ENCODE peak calls at places on chromosome 7, in five cellular contexts. A is CD8-positive, alpha-beta T cell; Z is testis; U is fibroblast of the aortic adventitia; K is neural progenitor cell. H is an unnamed sample.
A peak's percentile ranks its signal among the peaks of the same experiment; 100 is the strongest.

GRCh38 chr7:30825215-30825720 is 54.1 kb downstream of the MINDY4 start:
- DNase-seq in A (no peak), Z (no peak), U (no peak), K (no peak), H (no peak)

GRCh38 chr7:105723582-105723981 is 142.3 kb upstream of the EFCAB10 start:
- DNase-seq in A (no peak), Z (no peak), U (no peak), K (peak; percentile 47), H (no peak)

GRCh38 chr7:69781412-69781846 is 183.2 kb downstream of the AUTS2 start:
- DNase-seq in A (no peak), Z (peak; percentile 44), U (peak; percentile 64), K (no peak), H (peak; percentile 34)

GRCh38 chr7:44347546-44348114 is 22.2 kb upstream of the CAMK2B start:
- DNase-seq in A (no peak), Z (no peak), U (peak; percentile 22), K (no peak), H (no peak)

GRCh38 chr7:113113912-113114311 is 4.4 kb downstream of the SMIM30 start:
- DNase-seq in A (no peak), Z (no peak), U (peak; percentile 11), K (peak; percentile 41), H (peak; percentile 6)

GRCh38 chr7:51062222-51062987 is 254.2 kb downstream of the COBL start:
- DNase-seq in A (no peak), Z (no peak), U (no peak), K (peak; percentile 41), H (no peak)

GRCh38 chr7:2613926-2614613 is 17.7 kb upstream of the TTYH3 start:
- DNase-seq in A (no peak), Z (peak; percentile 39), U (peak; percentile 72), K (no peak), H (peak; percentile 49)

GRCh38 chr7:34133983-34134782 is 228.8 kb downstream of the BMPER start:
- DNase-seq in A (no peak), Z (peak; percentile 85), U (peak; percentile 89), K (peak; percentile 86), H (peak; percentile 86)

GRCh38 chr7:76330673-76331072 is 28.1 kb downstream of the YWHAG start:
- DNase-seq in A (no peak), Z (no peak), U (no peak), K (no peak), H (no peak)

GRCh38 chr7:39720586-39720985 is 97.2 kb downstream of the RALA start:
- DNase-seq in A (no peak), Z (no peak), U (no peak), K (no peak), H (no peak)

GRCh38 chr7:142568430-142569097 is 180.7 kb upstream of the PRSS1 start:
- DNase-seq in A (no peak), Z (no peak), U (peak; percentile 84), K (no peak), H (peak; percentile 79)

GRCh38 chr7:44196450-44196872 is 4.3 kb upstream of the YKT6 start:
- DNase-seq in A (peak; percentile 26), Z (peak; percentile 62), U (peak; percentile 73), K (peak; percentile 64), H (peak; percentile 69)

GRCh38 chr7:127967276-127967675 is 64.0 kb downstream of the LRRC4 start:
- DNase-seq in A (no peak), Z (no peak), U (no peak), K (no peak), H (no peak)

GRCh38 chr7:496528-497295 is 22.9 kb downstream of the PDGFA start:
- DNase-seq in A (no peak), Z (no peak), U (no peak), K (no peak), H (no peak)

GRCh38 chr7:130925136-130925794 is 191.3 kb upstream of the KLF14 start:
- DNase-seq in A (no peak), Z (no peak), U (no peak), K (no peak), H (no peak)

GRCh38 chr7:43954524-43955228 is 28.4 kb downstream of the UBE2D4 start:
- DNase-seq in A (no peak), Z (peak; percentile 57), U (peak; percentile 58), K (peak; percentile 64), H (peak; percentile 69)

GRCh38 chr7:4753610-4754432 is 21.6 kb upstream of the AP5Z1 start:
- DNase-seq in A (peak; percentile 88), Z (peak; percentile 84), U (peak; percentile 36), K (peak; percentile 85), H (peak; percentile 58)

GRCh38 chr7:35185908-35186731 is 67.8 kb downstream of the TBX20 start:
- DNase-seq in A (no peak), Z (peak; percentile 82), U (peak; percentile 40), K (peak; percentile 74), H (peak; percentile 68)

GRCh38 chr7:41148521-41148951 is 554.4 kb downstream of the INHBA start:
- DNase-seq in A (no peak), Z (no peak), U (peak; percentile 89), K (no peak), H (peak; percentile 80)

GRCh38 chr7:152430857-152431256 is 4.9 kb downstream of the KMT2C start:
- DNase-seq in A (no peak), Z (no peak), U (no peak), K (no peak), H (no peak)

GRCh38 chr7:105691029-105691691 is 109.9 kb upstream of the EFCAB10 start:
- DNase-seq in A (peak; percentile 43), Z (no peak), U (peak; percentile 44), K (no peak), H (peak; percentile 54)

GRCh38 chr7:91942312-91942711 is 1.6 kb downstream of the AKAP9 start:
- DNase-seq in A (no peak), Z (no peak), U (no peak), K (no peak), H (no peak)

GRCh38 chr7:150339369-150339768 is 2.1 kb downstream of the RARRES2 start:
- DNase-seq in A (no peak), Z (no peak), U (no peak), K (no peak), H (no peak)

GRCh38 chr7:133429371-133429770 is 176.5 kb downstream of the EXOC4 start:
- DNase-seq in A (no peak), Z (no peak), U (peak; percentile 54), K (no peak), H (peak; percentile 68)

GRCh38 chr7:44225566-44226395 is 25.0 kb downstream of the YKT6 start:
- DNase-seq in A (no peak), Z (no peak), U (no peak), K (no peak), H (no peak)

GRCh38 chr7:148699024-148699771 is 495 bp downstream of the CUL1 start:
- DNase-seq in A (peak; percentile 49), Z (peak; percentile 67), U (peak; percentile 39), K (peak; percentile 83), H (peak; percentile 63)

GRCh38 chr7:69864283-69864682 is 266.0 kb downstream of the AUTS2 start:
- DNase-seq in A (no peak), Z (no peak), U (no peak), K (no peak), H (no peak)

GRCh38 chr7:32266932-32267475 is 196.8 kb upstream of the PDE1C start:
- DNase-seq in A (no peak), Z (no peak), U (no peak), K (peak; percentile 60), H (no peak)

GRCh38 chr7:44325181-44325671 is at the start of gene CAMK2B:
- DNase-seq in A (no peak), Z (no peak), U (no peak), K (peak; percentile 65), H (no peak)

GRCh38 chr7:132465516-132465915 is 110.8 kb downstream of the PLXNA4 start:
- DNase-seq in A (no peak), Z (no peak), U (no peak), K (no peak), H (no peak)

GRCh38 chr7:111718886-111719285 is 156.6 kb upstream of the IMMP2L start:
- DNase-seq in A (no peak), Z (no peak), U (no peak), K (no peak), H (no peak)

GRCh38 chr7:55130554-55131198 is 111.9 kb downstream of the EGFR start:
- DNase-seq in A (no peak), Z (peak; percentile 65), U (peak; percentile 81), K (peak; percentile 79), H (peak; percentile 73)

GRCh38 chr7:1952169-1952760 is 280.5 kb downstream of the MAD1L1 start:
- DNase-seq in A (no peak), Z (no peak), U (no peak), K (no peak), H (no peak)

DNA sequence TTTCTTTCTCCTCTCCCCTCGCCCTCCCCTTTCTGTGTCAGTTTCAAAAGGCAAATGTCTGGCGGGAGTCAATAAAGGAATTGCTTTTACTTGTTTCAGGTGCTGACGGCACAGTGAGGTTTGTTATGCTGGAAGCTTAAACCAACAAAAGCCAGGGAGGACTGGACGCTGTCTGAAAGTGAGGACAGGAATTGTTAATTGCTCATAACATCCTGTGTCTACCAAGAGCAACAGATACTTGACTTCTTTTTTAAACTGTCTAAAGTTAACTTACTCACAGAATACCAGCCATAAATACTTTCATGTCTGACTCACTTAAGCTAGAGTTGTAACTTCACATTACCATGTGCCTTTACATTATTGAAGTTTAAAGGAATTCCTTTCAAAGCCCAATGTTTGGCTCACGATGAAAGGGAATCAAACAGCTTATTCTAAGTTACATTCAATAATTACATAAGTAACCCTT is 252.7 kb upstream of the SHH start:
- DNase-seq in A (no peak), Z (no peak), U (no peak), K (no peak), H (no peak)
- H3K4me3 ChIP-seq in A (no peak overlapping the region), Z (no peak overlapping the region), U (no peak overlapping the region), K (no peak overlapping the region), H (no peak overlapping the region)

GRCh38 chr7:18590744-18591340 is 95.3 kb downstream of the HDAC9 start:
- DNase-seq in A (no peak), Z (no peak), U (peak; percentile 82), K (peak; percentile 28), H (peak; percentile 84)
- TF ChIP-seq CTCF in A (no peak), Z (peak; percentile 31), U (peak; percentile 67), K (peak; percentile 68), H (peak; percentile 76)

DNA sequence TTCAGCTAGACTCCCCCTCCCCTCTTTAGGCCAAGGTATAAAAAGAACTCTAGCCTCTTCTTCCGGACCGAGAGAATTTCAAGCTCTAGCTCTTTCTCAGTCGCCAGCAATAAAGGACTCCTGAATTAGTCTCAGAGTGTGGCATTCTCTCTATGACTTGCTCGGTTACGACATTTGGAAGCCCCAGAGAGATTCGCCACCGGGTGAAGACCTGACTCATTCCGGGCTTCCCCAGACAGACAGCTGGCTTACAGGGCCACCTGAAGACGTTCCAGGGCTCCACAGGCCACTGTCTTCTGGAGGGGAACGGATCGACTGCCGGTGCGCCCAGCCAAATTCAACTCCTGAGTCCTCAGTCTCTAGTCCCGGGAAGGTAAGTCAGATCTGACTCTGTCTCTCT is at the start of gene AKR1B15:
- DNase-seq in A (no peak), Z (no peak), U (no peak), K (no peak), H (peak; percentile 10)
- H3K4me3 ChIP-seq in A (no peak within 1 kb of the TSS), Z (no peak within 1 kb of the TSS), U (no peak within 1 kb of the TSS), K (peak within 1 kb of the TSS; percentile 54), H (no peak within 1 kb of the TSS)

DNA sequence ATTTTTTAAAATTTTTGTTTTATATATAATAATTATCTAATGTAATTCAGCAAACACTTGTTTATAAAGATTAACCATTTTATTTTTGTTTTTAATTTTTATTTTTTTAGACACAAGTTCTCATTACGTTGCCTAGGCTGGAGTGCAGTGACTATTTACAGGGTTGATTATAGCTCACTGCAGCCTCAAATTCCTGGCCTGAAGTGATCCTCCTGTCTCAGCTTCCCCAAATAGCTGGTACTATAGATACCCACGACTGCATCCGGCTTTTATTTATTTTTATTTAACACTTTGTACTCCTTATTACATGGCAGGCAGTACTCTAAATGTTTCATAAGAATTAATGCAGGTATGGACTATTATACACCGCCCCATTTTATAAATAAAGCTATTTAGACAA is 288.7 kb downstream of the MDFIC start:
- DNase-seq in A (no peak), Z (no peak), U (no peak), K (no peak), H (no peak)
- TF ChIP-seq CTCF in A (no peak), Z (no peak), U (no peak), K (no peak), H (no peak)